ENCODE peak calls at places on chromosomes 3 and 15, in ten cellular contexts. C, L, V, R, Q, G, F, S, I and P are unnamed samples.

GRCh38 chr3:49492969-49493368 is 22.9 kb downstream of the DAG1 start:
- DNase-seq in C (no peak), L (no peak), V (no peak), R (no peak), Q (no peak), G (no peak), F (no peak), S (no peak), I (no peak), P (no peak)

GRCh38 chr3:58557496-58557895 is 19.7 kb downstream of the FAM107A start:
- DNase-seq in C (no peak), L (no peak), V (no peak), R (no peak), Q (no peak), G (no peak), F (no peak), S (no peak), I (no peak), P (no peak)

GRCh38 chr3:150146891-150147761 is 176.4 kb upstream of the PFN2 start:
- DNase-seq in C (no peak), L (no peak), V (no peak), R (peak; percentile 27), Q (peak; percentile 48), G (no peak), F (no peak), S (no peak), I (no peak), P (no peak)

GRCh38 chr3:74539879-74540278 is 74.6 kb downstream of the CNTN3 start:
- DNase-seq in C (no peak), L (no peak), V (no peak), R (no peak), Q (no peak), G (peak; percentile 38), F (no peak), S (no peak), I (no peak), P (no peak)

GRCh38 chr15:77858677-77859490 is 218.6 kb downstream of the TBC1D2B start:
- DNase-seq in C (no peak), L (peak; percentile 14), V (no peak), R (no peak), Q (no peak), G (no peak), F (no peak), S (no peak), I (no peak), P (peak; percentile 37)

GRCh38 chr3:147943265-147943945 is 534.2 kb downstream of the ZIC1 start:
- DNase-seq in C (no peak), L (no peak), V (no peak), R (peak; percentile 73), Q (peak; percentile 47), G (no peak), F (no peak), S (peak; percentile 36), I (no peak), P (no peak)

GRCh38 chr3:187743195-187744141 is 1.8 kb downstream of the BCL6 start:
- DNase-seq in C (peak; percentile 22), L (peak; percentile 52), V (no peak), R (peak; percentile 29), Q (no peak), G (no peak), F (no peak), S (peak; percentile 6), I (no peak), P (peak; percentile 89)

GRCh38 chr15:71526061-71526460 is 284.3 kb upstream of the NR2E3 start:
- DNase-seq in C (no peak), L (no peak), V (no peak), R (no peak), Q (no peak), G (no peak), F (no peak), S (no peak), I (no peak), P (no peak)

GRCh38 chr3:32391643-32392529 is at the start of gene CMTM7:
- DNase-seq in C (peak; percentile 49), L (peak; percentile 81), V (no peak), R (peak; percentile 78), Q (no peak), G (peak; percentile 1), F (peak; percentile 93), S (peak; percentile 72), I (peak; percentile 37), P (peak; percentile 84)

GRCh38 chr3:72776-73175 is 123.8 kb upstream of the CHL1 start:
- DNase-seq in C (no peak), L (no peak), V (no peak), R (no peak), Q (no peak), G (no peak), F (no peak), S (no peak), I (no peak), P (no peak)

GRCh38 chr3:43411429-43411828 is 125.1 kb downstream of the SNRK start:
- DNase-seq in C (no peak), L (no peak), V (peak; percentile 17), R (no peak), Q (no peak), G (no peak), F (no peak), S (no peak), I (no peak), P (no peak)

GRCh38 chr3:148957586-148957985 is 33.8 kb upstream of the GYG1 start:
- DNase-seq in C (no peak), L (peak; percentile 80), V (no peak), R (peak; percentile 14), Q (no peak), G (peak; percentile 42), F (peak; percentile 12), S (peak; percentile 51), I (no peak), P (no peak)

GRCh38 chr3:46289961-46290360 is 47.7 kb downstream of the CCR3 start:
- DNase-seq in C (no peak), L (peak; percentile 51), V (no peak), R (no peak), Q (no peak), G (no peak), F (no peak), S (no peak), I (no peak), P (no peak)

GRCh38 chr3:64889991-64890390 is 202.2 kb upstream of the ADAMTS9 start:
- DNase-seq in C (no peak), L (no peak), V (no peak), R (no peak), Q (no peak), G (no peak), F (no peak), S (no peak), I (no peak), P (no peak)

GRCh38 chr15:89003865-89004725 is 84.2 kb upstream of the ABHD2 start:
- DNase-seq in C (no peak), L (no peak), V (no peak), R (peak; percentile 29), Q (no peak), G (no peak), F (peak; percentile 65), S (peak; percentile 79), I (peak; percentile 35), P (peak; percentile 27)

GRCh38 chr3:140629351-140630137 is 48.3 kb upstream of the TRIM42 start:
- DNase-seq in C (no peak), L (no peak), V (no peak), R (peak; percentile 87), Q (peak; percentile 71), G (no peak), F (no peak), S (peak; percentile 12), I (no peak), P (no peak)